ENCODE peak calls at places on chromosomes 5 and 9, in five cellular contexts. F is left ventricle myocardium inferior, C is psoas muscle, K is hepatocyte, O is adrenal gland. R is an unnamed sample.
A peak's percentile ranks its signal among the peaks of the same experiment; 100 is the strongest.

GRCh38 chr9:21813575-21814473 is 11.4 kb downstream of the MTAP start:
- DNase-seq in F (peak; percentile 20), C (peak; percentile 57), K (peak; percentile 91), O (peak; percentile 81), R (no peak)

GRCh38 chr9:34381323-34381722 is 4.6 kb upstream of the MYORG start:
- DNase-seq in F (no peak), C (peak; percentile 54), K (peak; percentile 13), O (no peak), R (no peak)

GRCh38 chr5:80055491-80056170 is 20.5 kb downstream of the THBS4 start:
- DNase-seq in F (no peak), C (no peak), K (no peak), O (no peak), R (peak; percentile 55)

GRCh38 chr9:2727966-2728613 is 10.8 kb downstream of the KCNV2 start:
- DNase-seq in F (no peak), C (no peak), K (peak; percentile 72), O (peak; percentile 68), R (no peak)

GRCh38 chr9:76255781-76256455 is 138.3 kb downstream of the RFK start:
- DNase-seq in F (peak; percentile 44), C (peak; percentile 54), K (peak; percentile 62), O (peak; percentile 79), R (peak; percentile 64)

GRCh38 chr9:17342696-17343095 is 207.9 kb downstream of the CNTLN start:
- DNase-seq in F (no peak), C (no peak), K (no peak), O (no peak), R (no peak)

GRCh38 chr9:125066839-125067619 is 76.3 kb downstream of the SCAI start:
- DNase-seq in F (no peak), C (peak; percentile 50), K (no peak), O (no peak), R (no peak)

GRCh38 chr9:27340876-27341540 is 44.1 kb upstream of the EQTN start:
- DNase-seq in F (no peak), C (no peak), K (no peak), O (no peak), R (no peak)

GRCh38 chr9:136644593-136645342 is 17.9 kb upstream of the EGFL7 start:
- DNase-seq in F (peak; percentile 80), C (peak; percentile 92), K (peak; percentile 56), O (peak; percentile 67), R (peak; percentile 89)

GRCh38 chr5:78008356-78008967 is 232.3 kb upstream of the TBCA start:
- DNase-seq in F (no peak), C (no peak), K (peak; percentile 54), O (peak; percentile 47), R (no peak)

GRCh38 chr5:111653408-111653807 is 103.6 kb downstream of the NREP start:
- DNase-seq in F (no peak), C (no peak), K (no peak), O (no peak), R (no peak)

GRCh38 chr5:111655169-111655924 is 101.6 kb downstream of the NREP start:
- DNase-seq in F (no peak), C (no peak), K (peak; percentile 13), O (no peak), R (no peak)

DNA sequence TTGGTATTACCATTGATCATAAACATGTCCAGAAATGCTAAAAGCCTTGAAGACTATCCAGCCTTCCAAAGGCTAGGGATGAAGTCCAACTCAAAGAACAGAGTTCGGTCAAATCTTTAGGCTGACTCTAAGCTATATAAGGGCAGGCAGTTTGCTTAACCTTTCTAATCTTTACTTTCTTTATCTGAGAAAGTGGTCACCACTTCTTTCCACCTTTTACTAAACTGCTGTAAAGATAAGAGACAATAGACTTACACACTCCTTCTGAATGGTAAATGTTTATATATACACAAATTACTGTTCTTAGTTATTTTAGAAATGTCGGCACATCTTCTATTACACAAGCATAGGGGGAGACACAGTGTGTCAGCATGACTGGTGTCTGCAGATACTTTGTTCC is 100.4 kb downstream of the NREP start:
- DNase-seq in F (no peak), C (no peak), K (no peak), O (no peak), R (no peak)
- H3K9me3 ChIP-seq in F (no peaks in the 10 kb centered on the region), C (no peaks in the 10 kb centered on the region), K (no peaks in the 10 kb centered on the region), O (no peaks in the 10 kb centered on the region), R (no peaks in the 10 kb centered on the region)

GRCh38 chr9:115423646-115424045 is 305.7 kb upstream of the TNC start:
- DNase-seq in F (no peak), C (no peak), K (no peak), O (no peak), R (no peak)

GRCh38 chr9:115425614-115426013 is 307.7 kb upstream of the TNC start:
- DNase-seq in F (no peak), C (no peak), K (no peak), O (no peak), R (no peak)

GRCh38 chr9:115422932-115423440 is 305.0 kb upstream of the TNC start:
- DNase-seq in F (no peak), C (no peak), K (no peak), O (no peak), R (no peak)
- H3K9me3 ChIP-seq in F (peaks cover 58% of the 10 kb centered on the region), C (peaks cover 9% of the 10 kb centered on the region), K (no peaks in the 10 kb centered on the region), O (no peaks in the 10 kb centered on the region), R (peaks cover 31% of the 10 kb centered on the region)

DNA sequence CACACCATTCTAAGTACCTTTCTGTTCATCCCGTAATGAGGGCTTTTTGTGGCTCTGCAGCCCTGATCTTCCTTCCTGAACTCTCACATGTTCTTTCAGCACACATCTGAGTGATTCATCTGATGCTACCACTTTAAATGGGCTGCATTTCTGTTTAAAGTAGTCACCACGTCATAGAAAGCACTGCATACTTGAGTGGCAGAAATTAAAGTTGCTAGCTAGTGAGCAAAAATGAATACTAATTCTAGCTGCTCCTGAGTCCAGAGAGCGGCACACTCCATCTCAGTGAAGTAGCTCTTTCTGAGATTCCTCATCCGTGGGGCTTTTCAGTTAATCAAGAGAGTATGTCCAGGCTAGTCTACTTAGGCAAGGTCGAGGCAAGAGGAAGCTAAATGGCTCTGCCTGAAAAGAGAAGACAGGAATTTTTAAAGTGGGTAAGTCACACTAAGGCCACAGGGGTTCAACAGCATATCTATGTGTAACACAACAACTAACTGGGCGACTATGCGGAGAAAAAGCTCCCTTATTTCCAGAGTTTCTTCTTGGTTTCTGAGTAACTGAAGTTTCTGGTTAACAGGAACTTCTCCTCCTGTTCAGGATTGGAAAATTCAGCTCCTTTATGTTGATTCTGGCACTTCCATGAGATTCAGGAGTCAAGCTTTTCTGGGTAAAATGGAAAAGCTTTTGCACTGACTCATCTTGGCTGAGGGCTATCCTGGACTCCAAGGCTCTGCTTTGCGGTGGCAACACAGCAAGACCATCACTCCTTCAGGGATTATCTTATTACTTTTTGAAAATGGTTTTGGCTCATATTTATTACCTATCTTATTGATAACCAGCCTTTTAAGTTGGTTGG is 109.5 kb downstream of the TAF11L14 start:
- DNase-seq in F (no peak), C (no peak), K (no peak), O (no peak), R (no peak)
- H3K9me3 ChIP-seq in F (peaks cover 5% of the 10 kb centered on the region), C (no peaks in the 10 kb centered on the region), K (no peaks in the 10 kb centered on the region), O (no peaks in the 10 kb centered on the region), R (no peaks in the 10 kb centered on the region)

DNA sequence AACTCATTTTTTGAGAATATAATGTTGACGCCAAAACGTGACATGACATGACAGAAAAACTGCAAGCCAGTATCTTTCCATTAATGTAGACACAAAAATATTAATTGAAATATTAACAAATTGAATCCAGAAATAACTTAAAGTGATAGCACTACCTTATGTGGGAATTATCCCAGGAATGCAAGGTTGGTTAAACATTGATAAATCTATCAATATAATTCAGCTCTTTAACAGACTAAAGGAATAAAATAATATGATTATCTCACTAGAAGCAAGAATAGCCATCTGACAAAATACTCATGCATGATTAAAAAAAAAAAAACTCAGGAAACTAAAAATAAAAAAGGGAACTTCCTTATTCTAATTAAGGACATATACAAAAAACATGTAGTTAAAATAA is 6.8 kb downstream of the ZNF510 start:
- DNase-seq in F (no peak), C (no peak), K (no peak), O (no peak), R (no peak)
- H3K9me3 ChIP-seq in F (peaks cover 62% of the 10 kb centered on the region), C (peaks cover 57% of the 10 kb centered on the region), K (peaks cover 61% of the 10 kb centered on the region), O (no peaks in the 10 kb centered on the region), R (peaks cover 68% of the 10 kb centered on the region)

GRCh38 chr5:13567819-13568218 is 376.7 kb downstream of the DNAH5 start:
- DNase-seq in F (no peak), C (no peak), K (no peak), O (no peak), R (no peak)
- H3K9me3 ChIP-seq in F (peaks cover 26% of the 10 kb centered on the region), C (no peaks in the 10 kb centered on the region), K (no peaks in the 10 kb centered on the region), O (no peaks in the 10 kb centered on the region), R (no peaks in the 10 kb centered on the region)

DNA sequence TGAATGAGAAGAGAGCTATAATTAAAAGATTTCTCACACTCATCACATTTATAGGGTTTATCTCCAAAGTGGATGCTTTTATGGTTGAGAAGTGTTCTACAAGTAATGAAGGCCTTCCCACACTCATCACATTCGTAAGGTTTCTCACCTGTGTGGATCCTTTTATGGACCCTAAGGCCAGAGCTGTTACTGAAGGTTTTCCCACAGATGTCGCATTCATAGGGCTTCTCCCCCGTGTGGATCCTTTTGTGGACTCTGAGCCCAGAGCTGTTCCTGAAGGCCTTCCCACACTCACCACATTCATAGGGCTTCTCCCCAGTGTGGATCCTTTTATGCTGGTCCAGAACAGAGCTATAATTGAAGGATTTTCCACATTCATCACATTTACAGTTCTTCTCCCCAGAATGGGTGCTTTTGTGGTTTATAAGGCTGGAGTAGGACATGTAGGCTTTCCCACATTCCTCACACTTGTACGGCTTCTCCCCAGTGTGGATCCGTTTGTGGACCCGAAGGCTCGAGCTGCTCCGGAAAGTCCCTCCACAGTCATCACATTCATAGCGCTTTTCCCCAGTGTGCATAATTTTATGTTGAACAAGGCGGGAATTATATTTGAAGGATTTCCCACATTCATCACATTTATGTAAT is 10.5 kb downstream of the ZFP62 start:
- DNase-seq in F (no peak), C (no peak), K (no peak), O (no peak), R (no peak)
- H3K9me3 ChIP-seq in F (peaks cover 11% of the 10 kb centered on the region), C (no peaks in the 10 kb centered on the region), K (peaks cover 41% of the 10 kb centered on the region), O (no peaks in the 10 kb centered on the region), R (peaks cover 36% of the 10 kb centered on the region)

GRCh38 chr9:107274953-107275422 is 8.1 kb upstream of the RAD23B start:
- DNase-seq in F (no peak), C (no peak), K (peak; percentile 80), O (peak; percentile 19), R (no peak)

GRCh38 chr9:107273634-107274033 is 9.4 kb upstream of the RAD23B start:
- DNase-seq in F (no peak), C (no peak), K (no peak), O (no peak), R (no peak)

GRCh38 chr9:107276966-107277710 is 5.9 kb upstream of the RAD23B start:
- DNase-seq in F (no peak), C (no peak), K (no peak), O (no peak), R (no peak)

GRCh38 chr9:107274096-107274495 is 9.0 kb upstream of the RAD23B start:
- DNase-seq in F (no peak), C (no peak), K (no peak), O (no peak), R (no peak)

GRCh38 chr9:107275530-107275929 is 7.5 kb upstream of the RAD23B start:
- DNase-seq in F (no peak), C (no peak), K (no peak), O (no peak), R (no peak)
- H3K9me3 ChIP-seq in F (no peaks in the 10 kb centered on the region), C (no peaks in the 10 kb centered on the region), K (no peaks in the 10 kb centered on the region), O (no peaks in the 10 kb centered on the region), R (no peaks in the 10 kb centered on the region)

GRCh38 chr5:2948875-2949274 is 197.4 kb upstream of the IRX2 start:
- DNase-seq in F (no peak), C (no peak), K (no peak), O (no peak), R (no peak)

GRCh38 chr5:2946315-2946714 is 194.8 kb upstream of the IRX2 start:
- DNase-seq in F (no peak), C (no peak), K (no peak), O (no peak), R (no peak)
- H3K9me3 ChIP-seq in F (peaks cover 36% of the 10 kb centered on the region), C (peaks cover 5% of the 10 kb centered on the region), K (no peaks in the 10 kb centered on the region), O (no peaks in the 10 kb centered on the region), R (peaks cover 18% of the 10 kb centered on the region)

R was measured in left lung.